ENCODE peak calls at places on chromosomes 13 and 19, in ten cellular contexts. One of them, this sample, is unnamed.

GRCh38 chr13:80339578-80339840 is 1.4 kb downstream of the SPRY2 start:
- DNase-seq in T-helper 17 cell: no peak
- DNase-seq in fibroblast of lung: peak
- DNase-seq in tibial artery: no peak
- DNase-seq in GM23338: peak
- DNase-seq in activated T-helper 9 cell treated with anti-CD3 and anti-CD28 coated beads, Interleukin-2, amount 50 U/mL, for 16 hours: no peak
- DNase-seq in A172: no peak
- DNase-seq in body of pancreas: no peak
- DNase-seq in T-helper 2 cell treated with Interferon-gamma antibody and Interleukin-4, amounts not matched to agents 5 μg/mL and 100 μg/mL, for 36 hours: no peak
- DNase-seq in PC-9: no peak
- DNase-seq in this sample: no peak

GRCh38 chr19:17209126-17210036 is 5.8 kb upstream of the USE1 start:
- DNase-seq in T-helper 17 cell: no peak
- DNase-seq in fibroblast of lung: peak
- DNase-seq in tibial artery: no peak
- DNase-seq in GM23338: peak
- DNase-seq in activated T-helper 9 cell treated with anti-CD3 and anti-CD28 coated beads, Interleukin-2, amount 50 U/mL, for 16 hours: no peak
- DNase-seq in A172: peak
- DNase-seq in body of pancreas: no peak
- DNase-seq in T-helper 2 cell treated with Interferon-gamma antibody and Interleukin-4, amounts not matched to agents 5 μg/mL and 100 μg/mL, for 36 hours: peak
- DNase-seq in PC-9: no peak
- DNase-seq in this sample: no peak

GRCh38 chr13:30673669-30674521 is 56.2 kb downstream of the USPL1 start:
- DNase-seq in T-helper 17 cell: peak
- DNase-seq in fibroblast of lung: peak
- DNase-seq in tibial artery: peak
- DNase-seq in GM23338: peak
- DNase-seq in activated T-helper 9 cell treated with anti-CD3 and anti-CD28 coated beads, Interleukin-2, amount 50 U/mL, for 16 hours: peak
- DNase-seq in A172: peak
- DNase-seq in body of pancreas: peak
- DNase-seq in T-helper 2 cell treated with Interferon-gamma antibody and Interleukin-4, amounts not matched to agents 5 μg/mL and 100 μg/mL, for 36 hours: peak
- DNase-seq in PC-9: peak
- DNase-seq in this sample: peak

GRCh38 chr13:34620073-34620858 is 321.8 kb upstream of the NBEA start:
- DNase-seq in T-helper 17 cell: no peak
- DNase-seq in fibroblast of lung: no peak
- DNase-seq in tibial artery: no peak
- DNase-seq in GM23338: no peak
- DNase-seq in activated T-helper 9 cell treated with anti-CD3 and anti-CD28 coated beads, Interleukin-2, amount 50 U/mL, for 16 hours: no peak
- DNase-seq in A172: no peak
- DNase-seq in body of pancreas: no peak
- DNase-seq in T-helper 2 cell treated with Interferon-gamma antibody and Interleukin-4, amounts not matched to agents 5 μg/mL and 100 μg/mL, for 36 hours: no peak
- DNase-seq in PC-9: no peak
- DNase-seq in this sample: no peak

GRCh38 chr19:29660835-29661234 is 4.4 kb upstream of the PLEKHF1 start:
- DNase-seq in T-helper 17 cell: no peak
- DNase-seq in fibroblast of lung: no peak
- DNase-seq in tibial artery: peak
- DNase-seq in GM23338: no peak
- DNase-seq in activated T-helper 9 cell treated with anti-CD3 and anti-CD28 coated beads, Interleukin-2, amount 50 U/mL, for 16 hours: no peak
- DNase-seq in A172: no peak
- DNase-seq in body of pancreas: no peak
- DNase-seq in T-helper 2 cell treated with Interferon-gamma antibody and Interleukin-4, amounts not matched to agents 5 μg/mL and 100 μg/mL, for 36 hours: peak
- DNase-seq in PC-9: no peak
- DNase-seq in this sample: no peak

GRCh38 chr13:102117175-102117830 is 284.5 kb downstream of the FGF14 start:
- DNase-seq in T-helper 17 cell: no peak
- DNase-seq in fibroblast of lung: peak
- DNase-seq in tibial artery: no peak
- DNase-seq in GM23338: no peak
- DNase-seq in activated T-helper 9 cell treated with anti-CD3 and anti-CD28 coated beads, Interleukin-2, amount 50 U/mL, for 16 hours: no peak
- DNase-seq in A172: no peak
- DNase-seq in body of pancreas: no peak
- DNase-seq in T-helper 2 cell treated with Interferon-gamma antibody and Interleukin-4, amounts not matched to agents 5 μg/mL and 100 μg/mL, for 36 hours: no peak
- DNase-seq in PC-9: no peak
- DNase-seq in this sample: no peak

GRCh38 chr19:17470204-17470841 is at the start of gene SLC27A1:
- DNase-seq in T-helper 17 cell: peak
- DNase-seq in fibroblast of lung: peak
- DNase-seq in tibial artery: peak
- DNase-seq in GM23338: peak
- DNase-seq in activated T-helper 9 cell treated with anti-CD3 and anti-CD28 coated beads, Interleukin-2, amount 50 U/mL, for 16 hours: peak
- DNase-seq in A172: peak
- DNase-seq in body of pancreas: peak
- DNase-seq in T-helper 2 cell treated with Interferon-gamma antibody and Interleukin-4, amounts not matched to agents 5 μg/mL and 100 μg/mL, for 36 hours: peak
- DNase-seq in PC-9: peak
- DNase-seq in this sample: peak

GRCh38 chr13:21672811-21673591 is 2.1 kb downstream of the FGF9 start:
- DNase-seq in T-helper 17 cell: no peak
- DNase-seq in fibroblast of lung: no peak
- DNase-seq in tibial artery: no peak
- DNase-seq in GM23338: no peak
- DNase-seq in activated T-helper 9 cell treated with anti-CD3 and anti-CD28 coated beads, Interleukin-2, amount 50 U/mL, for 16 hours: no peak
- DNase-seq in A172: no peak
- DNase-seq in body of pancreas: no peak
- DNase-seq in T-helper 2 cell treated with Interferon-gamma antibody and Interleukin-4, amounts not matched to agents 5 μg/mL and 100 μg/mL, for 36 hours: no peak
- DNase-seq in PC-9: no peak
- DNase-seq in this sample: peak

GRCh38 chr13:24923305-24923640 is 159.3 kb downstream of the RNF17 start:
- DNase-seq in T-helper 17 cell: no peak
- DNase-seq in fibroblast of lung: peak
- DNase-seq in tibial artery: no peak
- DNase-seq in GM23338: no peak
- DNase-seq in activated T-helper 9 cell treated with anti-CD3 and anti-CD28 coated beads, Interleukin-2, amount 50 U/mL, for 16 hours: no peak
- DNase-seq in A172: peak
- DNase-seq in body of pancreas: no peak
- DNase-seq in T-helper 2 cell treated with Interferon-gamma antibody and Interleukin-4, amounts not matched to agents 5 μg/mL and 100 μg/mL, for 36 hours: peak
- DNase-seq in PC-9: no peak
- DNase-seq in this sample: peak

GRCh38 chr19:23776507-23777205 is 18.0 kb upstream of the ZNF681 start:
- DNase-seq in T-helper 17 cell: no peak
- DNase-seq in fibroblast of lung: no peak
- DNase-seq in tibial artery: no peak
- DNase-seq in GM23338: no peak
- DNase-seq in activated T-helper 9 cell treated with anti-CD3 and anti-CD28 coated beads, Interleukin-2, amount 50 U/mL, for 16 hours: no peak
- DNase-seq in A172: no peak
- DNase-seq in body of pancreas: no peak
- DNase-seq in T-helper 2 cell treated with Interferon-gamma antibody and Interleukin-4, amounts not matched to agents 5 μg/mL and 100 μg/mL, for 36 hours: no peak
- DNase-seq in PC-9: no peak
- DNase-seq in this sample: no peak

GRCh38 chr13:106919638-106920037 is 351.7 kb upstream of the ARGLU1 start:
- DNase-seq in T-helper 17 cell: no peak
- DNase-seq in fibroblast of lung: no peak
- DNase-seq in tibial artery: no peak
- DNase-seq in GM23338: peak
- DNase-seq in activated T-helper 9 cell treated with anti-CD3 and anti-CD28 coated beads, Interleukin-2, amount 50 U/mL, for 16 hours: no peak
- DNase-seq in A172: no peak
- DNase-seq in body of pancreas: no peak
- DNase-seq in T-helper 2 cell treated with Interferon-gamma antibody and Interleukin-4, amounts not matched to agents 5 μg/mL and 100 μg/mL, for 36 hours: no peak
- DNase-seq in PC-9: no peak
- DNase-seq in this sample: no peak

GRCh38 chr19:46478356-46478986 is 7.1 kb upstream of the PNMA8A start:
- DNase-seq in T-helper 17 cell: no peak
- DNase-seq in fibroblast of lung: peak
- DNase-seq in tibial artery: no peak
- DNase-seq in GM23338: peak
- DNase-seq in activated T-helper 9 cell treated with anti-CD3 and anti-CD28 coated beads, Interleukin-2, amount 50 U/mL, for 16 hours: no peak
- DNase-seq in A172: no peak
- DNase-seq in body of pancreas: no peak
- DNase-seq in T-helper 2 cell treated with Interferon-gamma antibody and Interleukin-4, amounts not matched to agents 5 μg/mL and 100 μg/mL, for 36 hours: no peak
- DNase-seq in PC-9: no peak
- DNase-seq in this sample: peak

GRCh38 chr19:3135961-3136683 is at the start of gene GNA15:
- DNase-seq in T-helper 17 cell: peak
- DNase-seq in fibroblast of lung: no peak
- DNase-seq in tibial artery: no peak
- DNase-seq in GM23338: no peak
- DNase-seq in activated T-helper 9 cell treated with anti-CD3 and anti-CD28 coated beads, Interleukin-2, amount 50 U/mL, for 16 hours: peak
- DNase-seq in A172: no peak
- DNase-seq in body of pancreas: no peak
- DNase-seq in T-helper 2 cell treated with Interferon-gamma antibody and Interleukin-4, amounts not matched to agents 5 μg/mL and 100 μg/mL, for 36 hours: peak
- DNase-seq in PC-9: no peak
- DNase-seq in this sample: no peak

GRCh38 chr19:3210347-3211017 is 14.0 kb upstream of the CELF5 start:
- DNase-seq in T-helper 17 cell: peak
- DNase-seq in fibroblast of lung: peak
- DNase-seq in tibial artery: no peak
- DNase-seq in GM23338: peak
- DNase-seq in activated T-helper 9 cell treated with anti-CD3 and anti-CD28 coated beads, Interleukin-2, amount 50 U/mL, for 16 hours: peak
- DNase-seq in A172: peak
- DNase-seq in body of pancreas: peak
- DNase-seq in T-helper 2 cell treated with Interferon-gamma antibody and Interleukin-4, amounts not matched to agents 5 μg/mL and 100 μg/mL, for 36 hours: peak
- DNase-seq in PC-9: no peak
- DNase-seq in this sample: peak

GRCh38 chr13:42405665-42406390 is 133.9 kb downstream of the AKAP11 start:
- DNase-seq in T-helper 17 cell: no peak
- DNase-seq in fibroblast of lung: no peak
- DNase-seq in tibial artery: no peak
- DNase-seq in GM23338: no peak
- DNase-seq in activated T-helper 9 cell treated with anti-CD3 and anti-CD28 coated beads, Interleukin-2, amount 50 U/mL, for 16 hours: peak
- DNase-seq in A172: peak
- DNase-seq in body of pancreas: no peak
- DNase-seq in T-helper 2 cell treated with Interferon-gamma antibody and Interleukin-4, amounts not matched to agents 5 μg/mL and 100 μg/mL, for 36 hours: peak
- DNase-seq in PC-9: no peak
- DNase-seq in this sample: peak

GRCh38 chr19:6233051-6233826 is 46.5 kb downstream of the MLLT1 start:
- DNase-seq in T-helper 17 cell: no peak
- DNase-seq in fibroblast of lung: peak
- DNase-seq in tibial artery: no peak
- DNase-seq in GM23338: no peak
- DNase-seq in activated T-helper 9 cell treated with anti-CD3 and anti-CD28 coated beads, Interleukin-2, amount 50 U/mL, for 16 hours: no peak
- DNase-seq in A172: peak
- DNase-seq in body of pancreas: peak
- DNase-seq in T-helper 2 cell treated with Interferon-gamma antibody and Interleukin-4, amounts not matched to agents 5 μg/mL and 100 μg/mL, for 36 hours: no peak
- DNase-seq in PC-9: no peak
- DNase-seq in this sample: no peak

GRCh38 chr19:31351212-31352193 is 2.3 kb upstream of the TSHZ3 start:
- DNase-seq in T-helper 17 cell: no peak
- DNase-seq in fibroblast of lung: peak
- DNase-seq in tibial artery: no peak
- DNase-seq in GM23338: peak
- DNase-seq in activated T-helper 9 cell treated with anti-CD3 and anti-CD28 coated beads, Interleukin-2, amount 50 U/mL, for 16 hours: no peak
- DNase-seq in A172: peak
- DNase-seq in body of pancreas: peak
- DNase-seq in T-helper 2 cell treated with Interferon-gamma antibody and Interleukin-4, amounts not matched to agents 5 μg/mL and 100 μg/mL, for 36 hours: no peak
- DNase-seq in PC-9: no peak
- DNase-seq in this sample: peak

GRCh38 chr13:104140557-104140956 is 1074.3 kb upstream of the SLC10A2 start:
- DNase-seq in T-helper 17 cell: no peak
- DNase-seq in fibroblast of lung: peak
- DNase-seq in tibial artery: no peak
- DNase-seq in GM23338: no peak
- DNase-seq in activated T-helper 9 cell treated with anti-CD3 and anti-CD28 coated beads, Interleukin-2, amount 50 U/mL, for 16 hours: no peak
- DNase-seq in A172: peak
- DNase-seq in body of pancreas: no peak
- DNase-seq in T-helper 2 cell treated with Interferon-gamma antibody and Interleukin-4, amounts not matched to agents 5 μg/mL and 100 μg/mL, for 36 hours: no peak
- DNase-seq in PC-9: no peak
- DNase-seq in this sample: peak

GRCh38 chr13:66491241-66491640 is 738.9 kb downstream of the PCDH9 start:
- DNase-seq in T-helper 17 cell: no peak
- DNase-seq in fibroblast of lung: no peak
- DNase-seq in tibial artery: no peak
- DNase-seq in GM23338: no peak
- DNase-seq in activated T-helper 9 cell treated with anti-CD3 and anti-CD28 coated beads, Interleukin-2, amount 50 U/mL, for 16 hours: no peak
- DNase-seq in A172: no peak
- DNase-seq in body of pancreas: no peak
- DNase-seq in T-helper 2 cell treated with Interferon-gamma antibody and Interleukin-4, amounts not matched to agents 5 μg/mL and 100 μg/mL, for 36 hours: no peak
- DNase-seq in PC-9: no peak
- DNase-seq in this sample: no peak

GRCh38 chr19:53365899-53366493 is 491 bp downstream of the ZNF525 start:
- DNase-seq in T-helper 17 cell: peak
- DNase-seq in fibroblast of lung: no peak
- DNase-seq in tibial artery: no peak
- DNase-seq in GM23338: peak
- DNase-seq in activated T-helper 9 cell treated with anti-CD3 and anti-CD28 coated beads, Interleukin-2, amount 50 U/mL, for 16 hours: peak
- DNase-seq in A172: no peak
- DNase-seq in body of pancreas: peak
- DNase-seq in T-helper 2 cell treated with Interferon-gamma antibody and Interleukin-4, amounts not matched to agents 5 μg/mL and 100 μg/mL, for 36 hours: no peak
- DNase-seq in PC-9: peak
- DNase-seq in this sample: no peak

GRCh38 chr19:19211499-19212432 is at the start of gene NCAN:
- DNase-seq in T-helper 17 cell: no peak
- DNase-seq in fibroblast of lung: no peak
- DNase-seq in tibial artery: no peak
- DNase-seq in GM23338: peak
- DNase-seq in activated T-helper 9 cell treated with anti-CD3 and anti-CD28 coated beads, Interleukin-2, amount 50 U/mL, for 16 hours: no peak
- DNase-seq in A172: no peak
- DNase-seq in body of pancreas: no peak
- DNase-seq in T-helper 2 cell treated with Interferon-gamma antibody and Interleukin-4, amounts not matched to agents 5 μg/mL and 100 μg/mL, for 36 hours: no peak
- DNase-seq in PC-9: no peak
- DNase-seq in this sample: no peak

GRCh38 chr19:2215281-2215751 is 20.8 kb downstream of the PLEKHJ1 start:
- DNase-seq in T-helper 17 cell: peak
- DNase-seq in fibroblast of lung: peak
- DNase-seq in tibial artery: no peak
- DNase-seq in GM23338: peak
- DNase-seq in activated T-helper 9 cell treated with anti-CD3 and anti-CD28 coated beads, Interleukin-2, amount 50 U/mL, for 16 hours: no peak
- DNase-seq in A172: no peak
- DNase-seq in body of pancreas: no peak
- DNase-seq in T-helper 2 cell treated with Interferon-gamma antibody and Interleukin-4, amounts not matched to agents 5 μg/mL and 100 μg/mL, for 36 hours: no peak
- DNase-seq in PC-9: no peak
- DNase-seq in this sample: no peak

GRCh38 chr13:75792526-75793187 is 156.5 kb downstream of the LMO7 start:
- DNase-seq in T-helper 17 cell: no peak
- DNase-seq in fibroblast of lung: no peak
- DNase-seq in tibial artery: no peak
- DNase-seq in GM23338: no peak
- DNase-seq in activated T-helper 9 cell treated with anti-CD3 and anti-CD28 coated beads, Interleukin-2, amount 50 U/mL, for 16 hours: no peak
- DNase-seq in A172: no peak
- DNase-seq in body of pancreas: no peak
- DNase-seq in T-helper 2 cell treated with Interferon-gamma antibody and Interleukin-4, amounts not matched to agents 5 μg/mL and 100 μg/mL, for 36 hours: no peak
- DNase-seq in PC-9: no peak
- DNase-seq in this sample: peak

GRCh38 chr19:4144666-4145261 is 8.7 kb upstream of the CREB3L3 start:
- DNase-seq in T-helper 17 cell: no peak
- DNase-seq in fibroblast of lung: peak
- DNase-seq in tibial artery: no peak
- DNase-seq in GM23338: no peak
- DNase-seq in activated T-helper 9 cell treated with anti-CD3 and anti-CD28 coated beads, Interleukin-2, amount 50 U/mL, for 16 hours: no peak
- DNase-seq in A172: peak
- DNase-seq in body of pancreas: no peak
- DNase-seq in T-helper 2 cell treated with Interferon-gamma antibody and Interleukin-4, amounts not matched to agents 5 μg/mL and 100 μg/mL, for 36 hours: no peak
- DNase-seq in PC-9: peak
- DNase-seq in this sample: peak

GRCh38 chr19:53308339-53308811 is 25.2 kb upstream of the ZNF845 start:
- DNase-seq in T-helper 17 cell: no peak
- DNase-seq in fibroblast of lung: peak
- DNase-seq in tibial artery: no peak
- DNase-seq in GM23338: peak
- DNase-seq in activated T-helper 9 cell treated with anti-CD3 and anti-CD28 coated beads, Interleukin-2, amount 50 U/mL, for 16 hours: no peak
- DNase-seq in A172: no peak
- DNase-seq in body of pancreas: peak
- DNase-seq in T-helper 2 cell treated with Interferon-gamma antibody and Interleukin-4, amounts not matched to agents 5 μg/mL and 100 μg/mL, for 36 hours: no peak
- DNase-seq in PC-9: peak
- DNase-seq in this sample: no peak

GRCh38 chr13:77002590-77003190 is 10.8 kb downstream of the CLN5 start:
- DNase-seq in T-helper 17 cell: no peak
- DNase-seq in fibroblast of lung: peak
- DNase-seq in tibial artery: no peak
- DNase-seq in GM23338: peak
- DNase-seq in activated T-helper 9 cell treated with anti-CD3 and anti-CD28 coated beads, Interleukin-2, amount 50 U/mL, for 16 hours: no peak
- DNase-seq in A172: peak
- DNase-seq in body of pancreas: no peak
- DNase-seq in T-helper 2 cell treated with Interferon-gamma antibody and Interleukin-4, amounts not matched to agents 5 μg/mL and 100 μg/mL, for 36 hours: no peak
- DNase-seq in PC-9: no peak
- DNase-seq in this sample: peak

GRCh38 chr13:29543230-29544215 is 52.0 kb downstream of the SLC7A1 start:
- DNase-seq in T-helper 17 cell: no peak
- DNase-seq in fibroblast of lung: peak
- DNase-seq in tibial artery: no peak
- DNase-seq in GM23338: peak
- DNase-seq in activated T-helper 9 cell treated with anti-CD3 and anti-CD28 coated beads, Interleukin-2, amount 50 U/mL, for 16 hours: peak
- DNase-seq in A172: no peak
- DNase-seq in body of pancreas: no peak
- DNase-seq in T-helper 2 cell treated with Interferon-gamma antibody and Interleukin-4, amounts not matched to agents 5 μg/mL and 100 μg/mL, for 36 hours: peak
- DNase-seq in PC-9: no peak
- DNase-seq in this sample: peak

GRCh38 chr13:99501952-99502310 is 659 bp downstream of the TM9SF2 start:
- DNase-seq in T-helper 17 cell: no peak
- DNase-seq in fibroblast of lung: peak
- DNase-seq in tibial artery: no peak
- DNase-seq in GM23338: peak
- DNase-seq in activated T-helper 9 cell treated with anti-CD3 and anti-CD28 coated beads, Interleukin-2, amount 50 U/mL, for 16 hours: no peak
- DNase-seq in A172: peak
- DNase-seq in body of pancreas: peak
- DNase-seq in T-helper 2 cell treated with Interferon-gamma antibody and Interleukin-4, amounts not matched to agents 5 μg/mL and 100 μg/mL, for 36 hours: peak
- DNase-seq in PC-9: no peak
- DNase-seq in this sample: peak